ENCODE peak calls at places on chromosomes 16 and 17, in four cellular contexts. One of them, this sample, is unnamed.

GRCh38 chr16:55116165-55116894 is 185.7 kb downstream of the IRX5 start:
- DNase-seq in AG10803: peak
- DNase-seq in AG09319: peak
- DNase-seq in heart right ventricle: no peak
- DNase-seq in this sample: no peak

GRCh38 chr16:4859900-4860255 is 12.6 kb downstream of the UBN1 start:
- DNase-seq in AG09319: no peak
- DNase-seq in AG10803: no peak
- DNase-seq in heart right ventricle: no peak
- DNase-seq in this sample: no peak

GRCh38 chr17:35087731-35088646 is 24.5 kb upstream of the RFFL start:
- DNase-seq in heart right ventricle: peak
- DNase-seq in AG09319: no peak
- DNase-seq in AG10803: peak
- DNase-seq in this sample: peak

GRCh38 chr17:16491703-16492612 is at the start of gene LRRC75A:
- DNase-seq in heart right ventricle: peak
- DNase-seq in AG10803: peak
- DNase-seq in AG09319: no peak
- DNase-seq in this sample: peak

GRCh38 chr16:30585022-30585399 is 486 bp downstream of the ZNF785 start:
- DNase-seq in AG10803: peak
- DNase-seq in heart right ventricle: no peak
- DNase-seq in AG09319: no peak
- DNase-seq in this sample: no peak

GRCh38 chr16:88655053-88655732 is 4.3 kb upstream of the CYBA start:
- DNase-seq in heart right ventricle: no peak
- DNase-seq in AG09319: no peak
- DNase-seq in AG10803: no peak
- DNase-seq in this sample: no peak

GRCh38 chr17:2214887-2215615 is 88.5 kb downstream of the SMG6 start:
- DNase-seq in AG09319: no peak
- DNase-seq in heart right ventricle: peak
- DNase-seq in AG10803: peak
- DNase-seq in this sample: no peak

GRCh38 chr17:39949028-39949427 is 13.8 kb upstream of the GSDMA start:
- DNase-seq in AG10803: no peak
- DNase-seq in AG09319: no peak
- DNase-seq in heart right ventricle: no peak
- DNase-seq in this sample: no peak

GRCh38 chr16:13143551-13143950 is 242.2 kb downstream of the SHISA9 start:
- DNase-seq in AG09319: no peak
- DNase-seq in heart right ventricle: no peak
- DNase-seq in AG10803: no peak
- DNase-seq in this sample: no peak

GRCh38 chr17:41824086-41824485 is 11.3 kb downstream of the FKBP10 start:
- DNase-seq in AG10803: peak
- DNase-seq in AG09319: peak
- DNase-seq in heart right ventricle: no peak
- DNase-seq in this sample: no peak

GRCh38 chr16:55492756-55493380 is 13.9 kb downstream of the MMP2 start:
- DNase-seq in AG10803: no peak
- DNase-seq in AG09319: no peak
- DNase-seq in heart right ventricle: no peak
- DNase-seq in this sample: no peak

GRCh38 chr16:12546918-12547607 is 256.6 kb downstream of the CPPED1 start:
- DNase-seq in heart right ventricle: no peak
- DNase-seq in AG09319: no peak
- DNase-seq in AG10803: no peak
- DNase-seq in this sample: no peak

GRCh38 chr16:14321542-14321941 is 250.4 kb downstream of the MRTFB start:
- DNase-seq in heart right ventricle: peak
- DNase-seq in AG10803: no peak
- DNase-seq in AG09319: no peak
- DNase-seq in this sample: no peak

GRCh38 chr17:1032391-1032790 is 35.5 kb downstream of the TIMM22 start:
- DNase-seq in AG10803: no peak
- DNase-seq in AG09319: no peak
- DNase-seq in heart right ventricle: no peak
- DNase-seq in this sample: no peak

GRCh38 chr17:29243792-29244191 is 2.9 kb upstream of the CRYBA1 start:
- DNase-seq in heart right ventricle: no peak
- DNase-seq in AG09319: no peak
- DNase-seq in AG10803: peak
- DNase-seq in this sample: no peak
- TF ChIP-seq CTCF in heart right ventricle: peak
- TF ChIP-seq CTCF in AG09319: peak
- TF ChIP-seq CTCF in AG10803: peak
- TF ChIP-seq CTCF in this sample: peak

GRCh38 chr17:8256691-8257090 is 7.6 kb downstream of the PFAS start:
- DNase-seq in AG09319: no peak
- DNase-seq in heart right ventricle: no peak
- DNase-seq in AG10803: no peak
- DNase-seq in this sample: no peak

GRCh38 chr17:8256291-8256690 is 7.2 kb downstream of the PFAS start:
- DNase-seq in AG09319: no peak
- DNase-seq in AG10803: no peak
- DNase-seq in heart right ventricle: no peak
- DNase-seq in this sample: no peak

GRCh38 chr17:8253801-8254200 is 4.7 kb downstream of the PFAS start:
- DNase-seq in AG10803: no peak
- DNase-seq in AG09319: no peak
- DNase-seq in heart right ventricle: no peak
- DNase-seq in this sample: no peak

GRCh38 chr17:8254881-8255280 is 5.8 kb downstream of the PFAS start:
- DNase-seq in heart right ventricle: no peak
- DNase-seq in AG09319: no peak
- DNase-seq in AG10803: no peak
- DNase-seq in this sample: no peak

DNA sequence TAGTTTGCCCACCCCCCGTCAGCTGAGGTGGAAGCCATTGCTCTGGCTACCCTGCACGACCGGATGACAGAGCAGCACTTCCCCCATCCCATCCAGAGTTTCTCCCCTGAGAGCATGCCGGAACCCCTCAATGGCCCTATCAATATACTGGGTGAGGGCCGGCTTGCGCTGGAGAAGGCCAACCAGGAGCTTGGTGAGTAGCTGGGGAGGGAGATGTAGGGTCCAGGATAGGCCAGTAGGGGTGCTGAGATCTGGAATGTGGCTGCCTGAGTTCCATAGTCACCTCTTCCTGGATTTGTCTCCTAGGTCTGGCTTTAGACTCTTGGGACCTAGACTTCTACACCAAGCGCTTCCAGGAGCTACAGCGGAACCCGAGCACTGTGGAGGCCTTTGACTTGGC is 6.4 kb downstream of the PFAS start:
- DNase-seq in heart right ventricle: no peak
- DNase-seq in AG09319: no peak
- DNase-seq in AG10803: no peak
- DNase-seq in this sample: no peak
- TF ChIP-seq CTCF in heart right ventricle: no peak
- TF ChIP-seq CTCF in AG09319: no peak
- TF ChIP-seq CTCF in AG10803: peak
- TF ChIP-seq CTCF in this sample: peak

GRCh38 chr17:8159032-8159400 is 3.7 kb downstream of the VAMP2 start:
- DNase-seq in AG10803: no peak
- DNase-seq in AG09319: no peak
- DNase-seq in heart right ventricle: no peak
- DNase-seq in this sample: no peak

GRCh38 chr17:8160224-8160577 is 2.5 kb downstream of the VAMP2 start:
- DNase-seq in heart right ventricle: no peak
- DNase-seq in AG09319: no peak
- DNase-seq in AG10803: no peak
- DNase-seq in this sample: no peak

GRCh38 chr17:8159459-8160223 is 3.1 kb downstream of the VAMP2 start:
- DNase-seq in AG10803: no peak
- DNase-seq in heart right ventricle: no peak
- DNase-seq in AG09319: no peak
- DNase-seq in this sample: no peak

GRCh38 chr17:8156174-8156992 is 4.2 kb upstream of the PER1 start:
- DNase-seq in AG10803: peak
- DNase-seq in AG09319: peak
- DNase-seq in heart right ventricle: peak
- DNase-seq in this sample: peak

DNA sequence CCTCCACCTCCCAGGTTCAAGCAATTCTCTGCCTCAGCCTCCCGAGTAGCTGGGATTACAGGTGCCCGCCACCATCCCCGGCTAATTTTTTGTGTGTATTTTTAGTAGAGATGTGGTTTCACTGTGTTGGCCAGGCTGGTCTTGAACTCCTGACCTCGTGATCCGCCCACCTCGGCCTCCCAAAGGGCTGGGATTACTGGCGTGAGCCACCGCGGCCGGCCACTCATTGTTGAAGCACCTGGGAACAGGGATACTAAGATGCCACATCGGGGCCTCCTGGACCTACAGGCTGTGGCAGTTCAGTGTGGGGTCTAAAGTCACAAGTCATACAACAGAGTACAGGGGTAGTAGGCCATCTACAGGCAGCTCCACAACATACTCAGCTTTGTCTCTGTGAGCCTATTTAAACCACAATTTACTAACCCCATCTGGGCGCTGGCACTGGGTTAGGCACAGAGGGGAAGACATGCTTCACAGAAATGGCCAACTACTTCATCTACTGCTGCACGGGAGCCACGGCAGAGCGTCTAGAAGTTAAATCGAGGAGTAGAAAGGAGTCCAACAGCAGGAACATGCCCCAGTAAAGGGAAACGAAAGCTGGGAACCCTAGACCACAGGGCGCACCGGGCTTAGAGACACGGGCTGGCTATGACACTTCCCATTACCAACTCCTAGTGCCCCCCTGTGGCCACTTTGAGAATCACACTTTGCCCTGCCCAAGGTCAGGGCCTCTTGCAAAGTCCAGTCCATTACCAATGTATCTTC is 4.3 kb downstream of the VAMP2 start:
- DNase-seq in AG09319: peak
- DNase-seq in heart right ventricle: peak
- DNase-seq in AG10803: peak
- DNase-seq in this sample: peak
- TF ChIP-seq CTCF in AG09319: peak
- TF ChIP-seq CTCF in heart right ventricle: peak
- TF ChIP-seq CTCF in AG10803: peak
- TF ChIP-seq CTCF in this sample: peak

GRCh38 chr16:2752035-2752849 is at the start of gene SRRM2:
- DNase-seq in AG10803: peak
- DNase-seq in heart right ventricle: peak
- DNase-seq in AG09319: peak
- DNase-seq in this sample: peak
- TF ChIP-seq CTCF in AG10803: no peak
- TF ChIP-seq CTCF in heart right ventricle: no peak
- TF ChIP-seq CTCF in AG09319: no peak
- TF ChIP-seq CTCF in this sample: no peak

GRCh38 chr16:84115919-84116719 is 623 bp downstream of the MBTPS1 start:
- DNase-seq in AG09319: no peak
- DNase-seq in AG10803: peak
- DNase-seq in heart right ventricle: no peak
- DNase-seq in this sample: no peak
- TF ChIP-seq CTCF in AG09319: no peak
- TF ChIP-seq CTCF in AG10803: no peak
- TF ChIP-seq CTCF in heart right ventricle: peak
- TF ChIP-seq CTCF in this sample: peak

GRCh38 chr16:3171181-3171854 is 16.7 kb upstream of the OR1F1 start:
- DNase-seq in AG10803: no peak
- DNase-seq in AG09319: no peak
- DNase-seq in heart right ventricle: no peak
- DNase-seq in this sample: no peak

GRCh38 chr16:3175157-3176153 is 12.5 kb upstream of the OR1F1 start:
- DNase-seq in AG10803: no peak
- DNase-seq in heart right ventricle: no peak
- DNase-seq in AG09319: no peak
- DNase-seq in this sample: peak

GRCh38 chr16:3174618-3175148 is 13.3 kb upstream of the OR1F1 start:
- DNase-seq in AG09319: no peak
- DNase-seq in AG10803: no peak
- DNase-seq in heart right ventricle: no peak
- DNase-seq in this sample: no peak

GRCh38 chr16:3171855-3172593 is 16.0 kb upstream of the OR1F1 start:
- DNase-seq in AG10803: peak
- DNase-seq in heart right ventricle: no peak
- DNase-seq in AG09319: no peak
- DNase-seq in this sample: no peak

GRCh38 chr16:3173892-3174617 is 13.9 kb upstream of the OR1F1 start:
- DNase-seq in AG10803: no peak
- DNase-seq in heart right ventricle: no peak
- DNase-seq in AG09319: no peak
- DNase-seq in this sample: peak
- TF ChIP-seq CTCF in AG10803: peak
- TF ChIP-seq CTCF in heart right ventricle: no peak
- TF ChIP-seq CTCF in AG09319: peak
- TF ChIP-seq CTCF in this sample: peak

GRCh38 chr17:10754109-10754508 is 24.3 kb upstream of the TMEM220 start:
- DNase-seq in AG10803: peak
- DNase-seq in heart right ventricle: peak
- DNase-seq in AG09319: no peak
- DNase-seq in this sample: peak
- TF ChIP-seq CTCF in AG10803: peak
- TF ChIP-seq CTCF in heart right ventricle: no peak
- TF ChIP-seq CTCF in AG09319: peak
- TF ChIP-seq CTCF in this sample: peak